ENCODE peak calls at places on chromosomes 5 and 9, in ten cellular contexts. P, T, F, A, L, Q, I, N, M and V are unnamed samples.

GRCh38 chr5:82349651-82350050 is 71.5 kb upstream of the RPS23 start:
- DNase-seq in T (no peak), L (no peak), F (no peak), M (no peak), I (peak; percentile 16), A (no peak), Q (no peak), P (peak; percentile 14), N (no peak), V (peak; percentile 49)

GRCh38 chr5:77841616-77842015 is 65.5 kb upstream of the TBCA start:
- DNase-seq in A (no peak), L (no peak), M (no peak), Q (no peak), F (no peak), T (no peak), I (no peak), P (no peak), N (no peak), V (no peak)

GRCh38 chr5:66841264-66841663 is 245.1 kb downstream of the MAST4 start:
- DNase-seq in Q (no peak), M (no peak), N (no peak), I (no peak), L (no peak), T (no peak), F (no peak), A (no peak), P (no peak), V (no peak)

GRCh38 chr5:64273276-64273675 is 107.6 kb downstream of the RNF180 start:
- DNase-seq in Q (no peak), F (no peak), P (no peak), A (no peak), I (no peak), M (no peak), T (no peak), L (no peak), N (peak; percentile 8), V (no peak)

GRCh38 chr9:89178162-89179120 is at the start of gene SHC3:
- DNase-seq in F (no peak), P (no peak), A (no peak), T (no peak), I (no peak), M (peak; percentile 4), L (no peak), N (peak; percentile 59), Q (no peak), V (peak; percentile 50)

GRCh38 chr5:62653001-62653863 is 74.6 kb downstream of the LRRC70 start:
- DNase-seq in F (no peak), L (no peak), P (no peak), T (no peak), Q (no peak), N (peak; percentile 22), A (no peak), I (no peak), M (no peak), V (peak; percentile 73)

GRCh38 chr9:108278341-108278740 is 577.4 kb downstream of the ACTL7B start:
- DNase-seq in A (no peak), I (no peak), T (no peak), M (peak; percentile 64), L (no peak), N (no peak), F (no peak), Q (no peak), P (no peak), V (no peak)

GRCh38 chr9:97220894-97221477 is 86.5 kb upstream of the CCDC180 start:
- DNase-seq in Q (no peak), T (no peak), N (no peak), M (no peak), P (no peak), I (no peak), L (no peak), F (no peak), A (no peak), V (no peak)

GRCh38 chr9:129080608-129081387 is at the start of gene DOLPP1:
- DNase-seq in A (peak; percentile 97), L (peak; percentile 87), P (peak; percentile 96), I (peak; percentile 99), T (peak; percentile 97), F (peak; percentile 98), Q (peak; percentile 95), M (peak; percentile 97), N (peak; percentile 100), V (peak; percentile 100)

GRCh38 chr5:158120760-158121159 is 261.8 kb upstream of the CLINT1 start:
- DNase-seq in F (no peak), T (no peak), A (no peak), I (no peak), M (no peak), P (no peak), N (peak; percentile 61), Q (no peak), L (no peak), V (no peak)

GRCh38 chr5:99032234-99033013 is 103.6 kb upstream of the CHD1 start:
- DNase-seq in L (no peak), T (no peak), N (peak; percentile 86), I (peak; percentile 76), P (no peak), M (peak; percentile 44), Q (peak; percentile 58), A (no peak), F (no peak), V (peak; percentile 73)

GRCh38 chr9:109918359-109919163 is 138.6 kb downstream of the PALM2AKAP2 start:
- DNase-seq in M (peak; percentile 83), I (no peak), A (no peak), Q (no peak), L (no peak), P (no peak), T (no peak), N (no peak), F (no peak), V (peak; percentile 85)

GRCh38 chr5:176364765-176365662 is at the start of gene ARL10:
- DNase-seq in L (no peak), A (peak; percentile 15), T (peak; percentile 29), M (peak; percentile 55), N (peak; percentile 36), F (no peak), P (no peak), Q (no peak), I (no peak), V (peak; percentile 22)